ENCODE peak calls at places on chromosomes 11 and 22, in ten cellular contexts. U is heart right ventricle, M is lower lobe of right lung, R is IMR-90, X is brain microvascular endothelial cell, B is A549, Y is RWPE1, L is right atrium auricular region, S is tibial artery, A is transverse colon. G is an unnamed sample.
A peak's percentile ranks its signal among the peaks of the same experiment; 100 is the strongest.

GRCh38 chr11:67697846-67698245 is 23.4 kb upstream of the ALDH3B2 start:
- DNase-seq in U (no peak), M (no peak), R (no peak), X (no peak), B (no peak), Y (no peak), L (no peak), S (no peak), A (no peak), G (no peak)

GRCh38 chr11:45922425-45923082 is at the start of gene LARGE2:
- DNase-seq in U (no peak), M (peak; percentile 85), R (no peak), X (no peak), B (peak; percentile 48), Y (peak; percentile 84), L (no peak), S (peak; percentile 60), A (peak; percentile 45), G (peak; percentile 86)

GRCh38 chr11:36091256-36091811 is 147.5 kb downstream of the LDLRAD3 start:
- DNase-seq in U (no peak), M (no peak), R (peak; percentile 79), X (peak; percentile 65), B (no peak), Y (no peak), L (no peak), S (no peak), A (no peak), G (no peak)

GRCh38 chr11:26599421-26599820 is 27.4 kb upstream of the MUC15 start:
- DNase-seq in U (no peak), M (no peak), R (no peak), X (peak; percentile 84), B (no peak), Y (peak; percentile 44), L (no peak), S (no peak), A (no peak), G (no peak)

GRCh38 chr11:26150046-26150445 is 181.9 kb upstream of the ANO3 start:
- DNase-seq in U (no peak), M (no peak), R (no peak), X (no peak), B (no peak), Y (no peak), L (no peak), S (no peak), A (no peak), G (no peak)

GRCh38 chr11:61481806-61482205 is 26.7 kb upstream of the LRRC10B start:
- DNase-seq in U (no peak), M (no peak), R (no peak), X (no peak), B (no peak), Y (no peak), L (no peak), S (no peak), A (no peak), G (no peak)

GRCh38 chr11:87235366-87235765 is 197.6 kb downstream of the TMEM135 start:
- DNase-seq in U (no peak), M (no peak), R (no peak), X (no peak), B (no peak), Y (no peak), L (no peak), S (no peak), A (no peak), G (no peak)

GRCh38 chr22:30340911-30341685 is 14.4 kb upstream of the TBC1D10A start:
- DNase-seq in U (peak; percentile 79), M (no peak), R (no peak), X (no peak), B (no peak), Y (no peak), L (no peak), S (peak; percentile 89), A (no peak), G (no peak)

GRCh38 chr11:108122166-108122628 is 830 bp downstream of the ACAT1 start:
- DNase-seq in U (no peak), M (no peak), R (no peak), X (peak; percentile 22), B (no peak), Y (no peak), L (no peak), S (peak; percentile 68), A (peak; percentile 51), G (no peak)

GRCh38 chr11:108121274-108122155 is at the start of gene ACAT1:
- DNase-seq in U (peak; percentile 99), M (peak; percentile 98), R (peak; percentile 82), X (peak; percentile 85), B (peak; percentile 73), Y (peak; percentile 84), L (peak; percentile 97), S (peak; percentile 99), A (peak; percentile 99), G (peak; percentile 99)

GRCh38 chr11:108115495-108116140 is 5.7 kb upstream of the ACAT1 start:
- DNase-seq in U (peak; percentile 85), M (peak; percentile 76), R (peak; percentile 89), X (peak; percentile 88), B (peak; percentile 24), Y (peak; percentile 72), L (peak; percentile 95), S (peak; percentile 95), A (peak; percentile 73), G (peak; percentile 94)

GRCh38 chr11:108112059-108112458 is 9.3 kb upstream of the ACAT1 start:
- DNase-seq in U (no peak), M (no peak), R (peak; percentile 86), X (peak; percentile 65), B (no peak), Y (no peak), L (no peak), S (no peak), A (no peak), G (no peak)

GRCh38 chr11:108117746-108118371 is 3.5 kb upstream of the ACAT1 start:
- DNase-seq in U (no peak), M (no peak), R (peak; percentile 76), X (no peak), B (peak; percentile 35), Y (peak; percentile 44), L (no peak), S (no peak), A (no peak), G (no peak)
- TF ChIP-seq CTCF in U (peak; percentile 61), M (peak; percentile 54), R (peak; percentile 69), X (peak; percentile 51), B (peak; percentile 58), Y (peak; percentile 70), L (peak; percentile 66), S (no peak), A (peak; percentile 42), G (peak; percentile 38)

DNA sequence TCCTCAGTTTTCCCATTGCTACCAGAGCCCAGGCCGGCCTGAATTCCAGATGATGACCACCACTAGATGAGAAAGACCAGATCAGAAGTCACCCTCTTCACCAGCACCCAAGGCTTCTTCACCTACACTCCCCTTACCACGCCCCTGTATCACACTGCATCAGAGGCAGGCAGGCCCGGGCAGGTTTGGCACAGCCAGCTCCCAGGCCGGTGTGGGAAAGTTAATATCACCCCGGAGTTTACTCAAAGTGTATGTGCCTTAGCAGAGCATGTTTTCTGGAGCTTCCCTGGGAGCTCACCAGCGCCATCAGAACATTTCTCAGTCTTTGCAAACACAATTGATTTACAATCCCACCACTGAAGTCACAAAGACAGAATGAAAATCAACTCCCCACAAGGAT is 47.5 kb upstream of the POU2AF1 start:
- DNase-seq in U (no peak), M (no peak), R (no peak), X (no peak), B (no peak), Y (peak; percentile 68), L (no peak), S (no peak), A (no peak), G (no peak)
- H3K27ac ChIP-seq in U (no peak overlapping the region), M (no peak overlapping the region), R (no peak overlapping the region), X (no peak overlapping the region), B (no peak overlapping the region), Y (peak overlapping the region; percentile 64), L (no peak overlapping the region), S (no peak overlapping the region), A (no peak overlapping the region), G (no peak overlapping the region)

GRCh38 chr11:38302564-38302963 is 1704.5 kb upstream of the RAG2 start:
- DNase-seq in U (no peak), M (no peak), R (no peak), X (no peak), B (no peak), Y (no peak), L (no peak), S (no peak), A (no peak), G (no peak)

GRCh38 chr11:38305682-38306081 is 1707.6 kb upstream of the RAG2 start:
- DNase-seq in U (no peak), M (no peak), R (no peak), X (peak; percentile 40), B (no peak), Y (no peak), L (no peak), S (no peak), A (no peak), G (no peak)

GRCh38 chr11:38300570-38300969 is 1702.5 kb upstream of the RAG2 start:
- DNase-seq in U (no peak), M (no peak), R (no peak), X (no peak), B (no peak), Y (no peak), L (no peak), S (no peak), A (no peak), G (no peak)

GRCh38 chr11:38307455-38307854 is 1709.4 kb upstream of the RAG2 start:
- DNase-seq in U (no peak), M (no peak), R (no peak), X (no peak), B (no peak), Y (no peak), L (no peak), S (no peak), A (no peak), G (no peak)

DNA sequence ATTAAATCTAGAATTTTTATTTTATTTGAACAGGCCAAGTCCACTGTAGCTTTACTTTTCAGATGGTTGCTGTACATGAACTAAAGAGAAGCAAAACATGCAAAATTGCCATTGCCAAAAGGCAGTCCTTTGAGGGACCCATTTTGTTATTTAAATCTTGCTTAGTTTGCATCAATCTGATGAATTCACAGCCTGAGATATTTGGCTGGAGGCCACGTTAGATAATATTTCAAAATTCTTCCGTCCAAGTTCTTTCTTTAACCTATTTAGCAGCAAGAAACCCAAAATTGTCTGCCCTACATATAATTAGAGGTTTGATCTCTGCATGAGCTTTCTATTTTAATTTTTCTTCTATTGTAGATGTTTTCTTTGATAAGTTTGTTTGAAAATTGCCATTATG is 1706.9 kb upstream of the RAG2 start:
- DNase-seq in U (no peak), M (no peak), R (no peak), X (no peak), B (no peak), Y (no peak), L (no peak), S (no peak), A (no peak), G (no peak)
- TF ChIP-seq CTCF in U (no peak), M (no peak), R (no peak), X (no peak), B (no peak), Y (no peak), L (no peak), S (no peak), A (no peak), G (no peak)

GRCh38 chr11:34997872-34998548 is 81.6 kb downstream of the PDHX start:
- DNase-seq in U (no peak), M (no peak), R (peak; percentile 58), X (no peak), B (no peak), Y (peak; percentile 44), L (no peak), S (no peak), A (no peak), G (no peak)

GRCh38 chr11:34996958-34997357 is 80.5 kb downstream of the PDHX start:
- DNase-seq in U (no peak), M (no peak), R (no peak), X (no peak), B (no peak), Y (no peak), L (no peak), S (no peak), A (no peak), G (no peak)

GRCh38 chr11:34999453-34999852 is 83.0 kb downstream of the PDHX start:
- DNase-seq in U (no peak), M (no peak), R (no peak), X (no peak), B (no peak), Y (no peak), L (no peak), S (no peak), A (no peak), G (no peak)

DNA sequence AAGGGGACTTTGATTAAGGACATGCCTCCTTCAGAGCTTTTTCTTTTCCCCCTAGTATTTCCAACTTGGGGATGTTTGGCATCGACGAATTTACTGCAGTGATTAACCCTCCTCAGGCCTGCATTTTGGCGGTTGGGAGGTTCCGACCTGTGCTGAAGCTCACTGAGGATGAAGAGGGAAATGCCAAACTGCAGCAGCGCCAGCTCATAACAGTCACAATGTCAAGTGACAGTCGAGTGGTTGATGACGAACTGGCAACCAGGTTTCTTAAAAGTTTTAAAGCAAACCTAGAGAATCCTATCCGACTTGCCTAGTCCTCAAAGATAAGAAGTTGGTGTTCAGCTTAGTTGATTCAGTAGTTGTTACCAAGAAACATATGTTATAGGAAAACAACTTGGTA is 78.4 kb downstream of the PDHX start:
- DNase-seq in U (no peak), M (no peak), R (no peak), X (no peak), B (no peak), Y (no peak), L (no peak), S (no peak), A (no peak), G (no peak)
- H3K27ac ChIP-seq in U (no peak overlapping the region), M (no peak overlapping the region), R (peak overlapping the region; percentile 33), X (no peak overlapping the region), B (no peak overlapping the region), Y (no peak overlapping the region), L (no peak overlapping the region), S (no peak overlapping the region), A (no peak overlapping the region), G (no peak overlapping the region)

G was measured in thyroid gland.